ENCODE peak calls at places on chromosomes 7 and 10, in four cellular contexts. One of them, this sample, is unnamed.

GRCh38 chr10:3668276-3668960 is 116.6 kb downstream of the KLF6 start:
- DNase-seq in fibroblast of lung: peak
- DNase-seq in chondrocyte: no peak
- DNase-seq in cardiac fibroblast: peak
- DNase-seq in this sample: peak

GRCh38 chr7:107810626-107811025 is 7.6 kb upstream of the SLC26A3 start:
- DNase-seq in fibroblast of lung: no peak
- DNase-seq in chondrocyte: no peak
- DNase-seq in cardiac fibroblast: no peak
- DNase-seq in this sample: no peak

GRCh38 chr7:21617513-21617912 is 74.7 kb downstream of the DNAH11 start:
- DNase-seq in fibroblast of lung: no peak
- DNase-seq in chondrocyte: no peak
- DNase-seq in cardiac fibroblast: no peak
- DNase-seq in this sample: no peak

GRCh38 chr7:2459674-2460073 is 16.5 kb downstream of the GRIFIN start:
- DNase-seq in fibroblast of lung: no peak
- DNase-seq in chondrocyte: no peak
- DNase-seq in cardiac fibroblast: no peak
- DNase-seq in this sample: no peak

GRCh38 chr10:62795750-62796149 is 8.8 kb upstream of the ADO start:
- DNase-seq in fibroblast of lung: no peak
- DNase-seq in chondrocyte: no peak
- DNase-seq in cardiac fibroblast: no peak
- DNase-seq in this sample: no peak

GRCh38 chr7:13933106-13933505 is 56.4 kb downstream of the ETV1 start:
- DNase-seq in fibroblast of lung: peak
- DNase-seq in chondrocyte: no peak
- DNase-seq in cardiac fibroblast: peak
- DNase-seq in this sample: peak

GRCh38 chr7:84647797-84648762 is 453.5 kb upstream of the SEMA3A start:
- DNase-seq in fibroblast of lung: peak
- DNase-seq in chondrocyte: no peak
- DNase-seq in cardiac fibroblast: peak
- DNase-seq in this sample: peak

GRCh38 chr10:104251443-104251842 is 3.2 kb upstream of the GSTO1 start:
- DNase-seq in fibroblast of lung: no peak
- DNase-seq in chondrocyte: no peak
- DNase-seq in cardiac fibroblast: no peak
- DNase-seq in this sample: no peak

GRCh38 chr7:49623943-49624342 is 149.5 kb upstream of the VWC2 start:
- DNase-seq in fibroblast of lung: no peak
- DNase-seq in chondrocyte: no peak
- DNase-seq in cardiac fibroblast: no peak
- DNase-seq in this sample: no peak

GRCh38 chr7:156179872-156180390 is 367.7 kb upstream of the SHH start:
- DNase-seq in fibroblast of lung: no peak
- DNase-seq in chondrocyte: no peak
- DNase-seq in cardiac fibroblast: no peak
- DNase-seq in this sample: no peak

GRCh38 chr7:88291401-88292173 is 15.1 kb downstream of the STEAP4 start:
- DNase-seq in fibroblast of lung: no peak
- DNase-seq in chondrocyte: no peak
- DNase-seq in cardiac fibroblast: peak
- DNase-seq in this sample: no peak

GRCh38 chr10:99346247-99346646 is 17.1 kb downstream of the CNNM1 start:
- DNase-seq in fibroblast of lung: peak
- DNase-seq in chondrocyte: no peak
- DNase-seq in cardiac fibroblast: peak
- DNase-seq in this sample: peak

GRCh38 chr10:47264797-47265281 is 35.2 kb upstream of the GDF10 start:
- DNase-seq in fibroblast of lung: no peak
- DNase-seq in chondrocyte: peak
- DNase-seq in cardiac fibroblast: no peak
- DNase-seq in this sample: no peak

GRCh38 chr10:48316236-48316635 is 9.8 kb downstream of the MAPK8 start:
- DNase-seq in fibroblast of lung: no peak
- DNase-seq in chondrocyte: no peak
- DNase-seq in cardiac fibroblast: no peak
- DNase-seq in this sample: no peak

GRCh38 chr7:115217373-115217772 is 295.5 kb downstream of the MDFIC start:
- DNase-seq in fibroblast of lung: peak
- DNase-seq in chondrocyte: no peak
- DNase-seq in cardiac fibroblast: peak
- DNase-seq in this sample: peak

GRCh38 chr10:123967626-123968243 is 76.1 kb upstream of the CPXM2 start:
- DNase-seq in fibroblast of lung: peak
- DNase-seq in chondrocyte: no peak
- DNase-seq in cardiac fibroblast: peak
- DNase-seq in this sample: peak

GRCh38 chr7:101816499-101817030 is 861 bp upstream of the CUX1 start:
- DNase-seq in fibroblast of lung: peak
- DNase-seq in chondrocyte: no peak
- DNase-seq in cardiac fibroblast: peak
- DNase-seq in this sample: no peak

GRCh38 chr10:62960416-62960815 is 144.2 kb upstream of the EGR2 start:
- DNase-seq in fibroblast of lung: no peak
- DNase-seq in chondrocyte: no peak
- DNase-seq in cardiac fibroblast: peak
- DNase-seq in this sample: no peak

GRCh38 chr7:94298943-94299342 is 95.8 kb upstream of the COL1A2 start:
- DNase-seq in fibroblast of lung: peak
- DNase-seq in chondrocyte: no peak
- DNase-seq in cardiac fibroblast: peak
- DNase-seq in this sample: peak

GRCh38 chr10:132329565-132330485 is 2.2 kb upstream of the LRRC27 start:
- DNase-seq in fibroblast of lung: peak
- DNase-seq in chondrocyte: peak
- DNase-seq in cardiac fibroblast: peak
- DNase-seq in this sample: peak

GRCh38 chr10:102626026-102626686 is 18.1 kb upstream of the TRIM8 start:
- DNase-seq in fibroblast of lung: no peak
- DNase-seq in chondrocyte: peak
- DNase-seq in cardiac fibroblast: no peak
- DNase-seq in this sample: no peak

GRCh38 chr7:47044620-47045019 is 537.3 kb downstream of the TNS3 start:
- DNase-seq in fibroblast of lung: no peak
- DNase-seq in chondrocyte: no peak
- DNase-seq in cardiac fibroblast: no peak
- DNase-seq in this sample: no peak

GRCh38 chr7:24877790-24878311 is 102.1 kb downstream of the OSBPL3 start:
- DNase-seq in fibroblast of lung: peak
- DNase-seq in chondrocyte: no peak
- DNase-seq in cardiac fibroblast: peak
- DNase-seq in this sample: peak

GRCh38 chr7:8590791-8591190 is 157.4 kb downstream of the NXPH1 start:
- DNase-seq in fibroblast of lung: no peak
- DNase-seq in chondrocyte: no peak
- DNase-seq in cardiac fibroblast: no peak
- DNase-seq in this sample: no peak

GRCh38 chr10:87658858-87659555 is 671 bp upstream of the PAPSS2 start:
- DNase-seq in fibroblast of lung: no peak
- DNase-seq in chondrocyte: no peak
- DNase-seq in cardiac fibroblast: peak
- DNase-seq in this sample: no peak
- TF ChIP-seq CTCF in fibroblast of lung: no peak
- TF ChIP-seq CTCF in chondrocyte: no peak
- TF ChIP-seq CTCF in cardiac fibroblast: no peak
- TF ChIP-seq CTCF in this sample: no peak

GRCh38 chr7:142568430-142569097 is 180.7 kb upstream of the PRSS1 start:
- DNase-seq in fibroblast of lung: peak
- DNase-seq in chondrocyte: no peak
- DNase-seq in cardiac fibroblast: peak
- DNase-seq in this sample: peak
- TF ChIP-seq CTCF in fibroblast of lung: no peak
- TF ChIP-seq CTCF in chondrocyte: no peak
- TF ChIP-seq CTCF in cardiac fibroblast: no peak
- TF ChIP-seq CTCF in this sample: no peak

GRCh38 chr7:74165867-74166593 is 8.1 kb upstream of the EIF4H start:
- DNase-seq in fibroblast of lung: no peak
- DNase-seq in chondrocyte: no peak
- DNase-seq in cardiac fibroblast: no peak
- DNase-seq in this sample: no peak

DNA sequence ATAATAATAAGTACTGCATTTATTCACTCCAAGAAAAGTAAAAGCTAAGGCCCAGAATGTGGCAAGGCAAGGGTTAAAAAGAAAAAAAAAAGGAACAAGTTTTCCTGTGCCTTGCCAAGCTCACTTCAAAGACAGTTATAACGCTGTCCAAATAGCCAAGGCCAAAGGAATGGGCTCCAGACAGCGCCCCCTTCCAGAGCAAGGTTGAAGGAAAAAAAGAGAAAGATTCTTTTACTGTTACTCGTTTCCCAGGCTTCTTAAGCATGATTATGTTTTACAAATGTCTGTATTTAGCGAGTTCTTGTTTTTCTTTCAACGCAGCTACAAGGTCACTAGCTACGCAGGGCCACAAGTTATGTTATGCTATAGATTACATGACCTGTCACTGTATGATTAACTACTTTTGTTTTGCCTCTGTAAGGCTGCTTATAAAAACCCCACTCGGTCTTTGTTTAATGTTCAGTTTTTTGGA is 9.1 kb upstream of the EIF4H start:
- DNase-seq in fibroblast of lung: peak
- DNase-seq in chondrocyte: no peak
- DNase-seq in cardiac fibroblast: peak
- DNase-seq in this sample: no peak
- TF ChIP-seq CTCF in fibroblast of lung: peak
- TF ChIP-seq CTCF in chondrocyte: peak
- TF ChIP-seq CTCF in cardiac fibroblast: peak
- TF ChIP-seq CTCF in this sample: peak

DNA sequence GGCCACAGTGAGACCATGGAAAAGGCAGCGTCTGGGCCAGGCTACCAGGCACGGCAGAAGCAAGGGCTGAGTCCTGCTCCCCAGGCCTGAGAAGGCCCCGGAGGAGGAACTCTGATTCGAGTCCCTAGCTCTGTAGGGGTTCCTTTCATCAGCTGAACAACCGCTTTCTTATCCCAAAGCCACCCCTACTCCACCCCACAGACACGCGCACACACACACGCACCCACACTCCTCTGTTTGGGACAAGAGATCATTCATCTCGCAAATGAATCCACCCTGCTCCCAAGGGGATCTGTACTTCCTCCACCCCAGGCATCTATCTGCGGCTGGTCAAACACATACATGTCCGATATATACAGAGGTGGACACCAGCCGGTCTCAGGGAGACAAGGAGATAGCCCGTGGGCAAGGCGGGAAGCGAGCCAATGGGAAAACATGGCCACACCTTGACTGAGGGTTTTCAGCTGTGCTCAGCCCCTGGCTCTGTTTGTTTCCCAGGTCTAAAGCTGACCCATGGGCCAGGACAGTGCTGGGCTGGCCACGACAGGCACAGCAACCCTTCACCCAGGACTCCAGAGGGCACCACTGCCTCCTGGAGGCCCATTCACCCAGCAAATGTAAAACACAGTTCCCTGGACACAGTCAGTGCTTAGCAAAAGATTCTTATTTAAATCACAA is 7.3 kb downstream of the ZCCHC24 start:
- DNase-seq in fibroblast of lung: peak
- DNase-seq in chondrocyte: peak
- DNase-seq in cardiac fibroblast: no peak
- DNase-seq in this sample: no peak
- TF ChIP-seq CTCF in fibroblast of lung: peak
- TF ChIP-seq CTCF in chondrocyte: peak
- TF ChIP-seq CTCF in cardiac fibroblast: peak
- TF ChIP-seq CTCF in this sample: peak

GRCh38 chr7:100017875-100018274 is 2.5 kb downstream of the ZKSCAN1 start:
- DNase-seq in fibroblast of lung: no peak
- DNase-seq in chondrocyte: no peak
- DNase-seq in cardiac fibroblast: no peak
- DNase-seq in this sample: no peak

GRCh38 chr7:100013328-100013676 is 2.1 kb upstream of the ZKSCAN1 start:
- DNase-seq in fibroblast of lung: no peak
- DNase-seq in chondrocyte: no peak
- DNase-seq in cardiac fibroblast: no peak
- DNase-seq in this sample: no peak

GRCh38 chr7:100015232-100016208 is at the start of gene ZKSCAN1:
- DNase-seq in fibroblast of lung: peak
- DNase-seq in chondrocyte: no peak
- DNase-seq in cardiac fibroblast: peak
- DNase-seq in this sample: peak

GRCh38 chr7:100017300-100017699 is 1.9 kb downstream of the ZKSCAN1 start:
- DNase-seq in fibroblast of lung: no peak
- DNase-seq in chondrocyte: no peak
- DNase-seq in cardiac fibroblast: no peak
- DNase-seq in this sample: no peak

GRCh38 chr7:100016209-100016901 is 959 bp downstream of the ZKSCAN1 start:
- DNase-seq in fibroblast of lung: no peak
- DNase-seq in chondrocyte: no peak
- DNase-seq in cardiac fibroblast: no peak
- DNase-seq in this sample: peak
- TF ChIP-seq CTCF in fibroblast of lung: peak
- TF ChIP-seq CTCF in chondrocyte: peak
- TF ChIP-seq CTCF in cardiac fibroblast: no peak
- TF ChIP-seq CTCF in this sample: no peak

DNA sequence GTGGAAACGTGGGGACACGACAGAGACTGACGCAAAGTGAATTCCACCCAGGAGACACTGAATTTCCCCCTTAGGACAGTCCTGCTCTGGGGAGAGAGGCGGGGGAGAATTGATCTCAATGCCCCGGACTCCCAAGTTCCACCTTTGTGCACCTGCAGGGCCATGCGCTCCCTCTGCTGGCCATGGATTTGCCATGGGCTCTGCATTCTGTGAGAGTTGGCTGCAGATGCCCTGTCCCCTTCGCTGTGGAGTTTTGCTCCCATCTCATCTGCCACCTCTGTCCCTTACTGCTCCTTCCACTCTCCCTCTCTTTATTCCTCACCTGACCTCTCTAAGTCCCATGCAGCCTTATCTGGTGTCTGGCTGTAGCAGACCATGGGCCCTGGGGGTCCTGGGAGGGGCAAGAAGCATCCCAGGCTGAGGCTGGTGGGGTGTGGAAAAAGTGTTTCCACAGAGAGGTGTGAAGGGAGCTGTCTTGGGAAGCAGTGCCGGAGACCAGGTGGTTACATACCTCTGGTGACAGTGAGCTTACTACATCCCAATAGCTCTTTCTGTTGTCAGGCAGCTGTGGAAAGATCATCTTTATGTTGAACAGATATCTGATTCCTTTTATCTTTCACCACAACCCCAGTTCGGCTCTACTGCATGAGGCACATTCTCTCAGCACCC is 14.3 kb downstream of the GHRHR start:
- DNase-seq in fibroblast of lung: peak
- DNase-seq in chondrocyte: no peak
- DNase-seq in cardiac fibroblast: peak
- DNase-seq in this sample: peak
- TF ChIP-seq CTCF in fibroblast of lung: peak
- TF ChIP-seq CTCF in chondrocyte: peak
- TF ChIP-seq CTCF in cardiac fibroblast: peak
- TF ChIP-seq CTCF in this sample: peak